ENCODE peak calls at places on chromosomes 1 and 21, in four cellular contexts. One of them, this sample, is unnamed.

GRCh38 chr1:217506878-217507277 is 124.0 kb downstream of the GPATCH2 start:
- DNase-seq in WTC11: no peak
- DNase-seq in kidney: no peak
- DNase-seq in AG09309: no peak
- DNase-seq in this sample: no peak

GRCh38 chr1:79040424-79041089 is 34.0 kb upstream of the ADGRL4 start:
- DNase-seq in WTC11: no peak
- DNase-seq in kidney: no peak
- DNase-seq in AG09309: no peak
- DNase-seq in this sample: no peak

GRCh38 chr1:207454046-207454964 is at the start of gene CR2:
- DNase-seq in kidney: peak
- DNase-seq in WTC11: peak
- DNase-seq in AG09309: no peak
- DNase-seq in this sample: peak

GRCh38 chr1:198253259-198253658 is 96.5 kb downstream of the NEK7 start:
- DNase-seq in kidney: no peak
- DNase-seq in WTC11: no peak
- DNase-seq in AG09309: no peak
- DNase-seq in this sample: no peak

GRCh38 chr1:99860703-99861102 is 10.5 kb downstream of the AGL start:
- DNase-seq in AG09309: no peak
- DNase-seq in kidney: no peak
- DNase-seq in WTC11: no peak
- DNase-seq in this sample: no peak

GRCh38 chr1:167714851-167715652 is 6.7 kb upstream of the MPZL1 start:
- DNase-seq in AG09309: peak
- DNase-seq in kidney: peak
- DNase-seq in WTC11: peak
- DNase-seq in this sample: peak

GRCh38 chr1:200444478-200444877 is 34.6 kb upstream of the ZNF281 start:
- DNase-seq in AG09309: no peak
- DNase-seq in kidney: no peak
- DNase-seq in WTC11: no peak
- DNase-seq in this sample: no peak

GRCh38 chr1:170397061-170397460 is 134.9 kb upstream of the GORAB start:
- DNase-seq in kidney: no peak
- DNase-seq in AG09309: no peak
- DNase-seq in WTC11: no peak
- DNase-seq in this sample: no peak

GRCh38 chr1:53449026-53449425 is 10.2 kb upstream of the DMRTB1 start:
- DNase-seq in kidney: no peak
- DNase-seq in WTC11: no peak
- DNase-seq in AG09309: peak
- DNase-seq in this sample: no peak

GRCh38 chr1:9184749-9185148 is 49.8 kb upstream of the H6PD start:
- DNase-seq in kidney: no peak
- DNase-seq in WTC11: no peak
- DNase-seq in AG09309: no peak
- DNase-seq in this sample: no peak

GRCh38 chr1:180343931-180344406 is 113.9 kb downstream of the LHX4 start:
- DNase-seq in AG09309: no peak
- DNase-seq in WTC11: no peak
- DNase-seq in kidney: no peak
- DNase-seq in this sample: no peak

GRCh38 chr21:38955495-38955894 is 149.8 kb downstream of the ETS2 start:
- DNase-seq in kidney: no peak
- DNase-seq in AG09309: no peak
- DNase-seq in WTC11: no peak
- DNase-seq in this sample: no peak

GRCh38 chr1:229563701-229564100 is 5.2 kb upstream of the ABCB10 start:
- DNase-seq in kidney: no peak
- DNase-seq in AG09309: no peak
- DNase-seq in WTC11: no peak
- DNase-seq in this sample: no peak

GRCh38 chr1:55057956-55058298 is 18.6 kb downstream of the PCSK9 start:
- DNase-seq in AG09309: no peak
- DNase-seq in WTC11: no peak
- DNase-seq in kidney: no peak
- DNase-seq in this sample: no peak

GRCh38 chr1:94578856-94579255 is 37.3 kb upstream of the F3 start:
- DNase-seq in kidney: no peak
- DNase-seq in WTC11: no peak
- DNase-seq in AG09309: no peak
- DNase-seq in this sample: no peak

GRCh38 chr1:11858158-11858557 is 587 bp downstream of the NPPB start:
- DNase-seq in kidney: peak
- DNase-seq in WTC11: no peak
- DNase-seq in AG09309: no peak
- DNase-seq in this sample: no peak

GRCh38 chr1:239719642-239720258 is 333.4 kb downstream of the CHRM3 start:
- DNase-seq in AG09309: no peak
- DNase-seq in kidney: no peak
- DNase-seq in WTC11: no peak
- DNase-seq in this sample: no peak

GRCh38 chr1:212281589-212281988 is 3.6 kb upstream of the PPP2R5A start:
- DNase-seq in WTC11: no peak
- DNase-seq in AG09309: no peak
- DNase-seq in kidney: no peak
- DNase-seq in this sample: no peak

GRCh38 chr1:16478091-16478490 is 36.0 kb downstream of the RNU1-1 start:
- DNase-seq in kidney: no peak
- DNase-seq in AG09309: no peak
- DNase-seq in WTC11: no peak
- DNase-seq in this sample: peak

GRCh38 chr1:3451994-3452865 is 2.2 kb upstream of the ARHGEF16 start:
- DNase-seq in AG09309: no peak
- DNase-seq in kidney: peak
- DNase-seq in WTC11: no peak
- DNase-seq in this sample: no peak

GRCh38 chr21:43657355-43658093 is 1.8 kb downstream of the HSF2BP start:
- DNase-seq in WTC11: no peak
- DNase-seq in AG09309: no peak
- DNase-seq in kidney: peak
- DNase-seq in this sample: no peak

GRCh38 chr21:35697321-35697808 is 363.0 kb downstream of the SETD4 start:
- DNase-seq in AG09309: no peak
- DNase-seq in kidney: peak
- DNase-seq in WTC11: no peak
- DNase-seq in this sample: peak

GRCh38 chr1:67791686-67792475 is 41.4 kb downstream of the GNG12 start:
- DNase-seq in AG09309: peak
- DNase-seq in kidney: no peak
- DNase-seq in WTC11: no peak
- DNase-seq in this sample: no peak

GRCh38 chr1:114725230-114725629 is 8.7 kb upstream of the NRAS start:
- DNase-seq in AG09309: no peak
- DNase-seq in WTC11: no peak
- DNase-seq in kidney: no peak
- DNase-seq in this sample: no peak

GRCh38 chr1:20587639-20588017 is 1.3 kb upstream of the CDA start:
- DNase-seq in kidney: no peak
- DNase-seq in AG09309: no peak
- DNase-seq in WTC11: no peak
- DNase-seq in this sample: no peak

GRCh38 chr1:236724049-236724448 is 37.8 kb downstream of the ACTN2 start:
- DNase-seq in kidney: no peak
- DNase-seq in AG09309: no peak
- DNase-seq in WTC11: no peak
- DNase-seq in this sample: no peak

GRCh38 chr1:51301152-51301843 is 29.1 kb downstream of the TTC39A start:
- DNase-seq in WTC11: no peak
- DNase-seq in AG09309: no peak
- DNase-seq in kidney: no peak
- DNase-seq in this sample: peak

GRCh38 chr1:89547563-89548485 is 23.2 kb downstream of the LRRC8B start:
- DNase-seq in kidney: no peak
- DNase-seq in AG09309: peak
- DNase-seq in WTC11: no peak
- DNase-seq in this sample: no peak

GRCh38 chr1:180887841-180888240 is 24.9 kb upstream of the KIAA1614 start:
- DNase-seq in WTC11: no peak
- DNase-seq in kidney: no peak
- DNase-seq in AG09309: no peak
- DNase-seq in this sample: no peak

GRCh38 chr21:30567617-30568016 is 6.5 kb upstream of the KRTAP19-7 start:
- DNase-seq in AG09309: no peak
- DNase-seq in kidney: no peak
- DNase-seq in WTC11: no peak
- DNase-seq in this sample: no peak

GRCh38 chr1:34270181-34270580 is 93.5 kb downstream of the C1orf94 start:
- DNase-seq in WTC11: no peak
- DNase-seq in kidney: no peak
- DNase-seq in AG09309: no peak
- DNase-seq in this sample: no peak

GRCh38 chr1:30476911-30477459 is 246.4 kb downstream of the MATN1 start:
- DNase-seq in WTC11: no peak
- DNase-seq in AG09309: no peak
- DNase-seq in kidney: no peak
- DNase-seq in this sample: peak

GRCh38 chr1:114208659-114209215 is 55.1 kb upstream of the SYT6 start:
- DNase-seq in WTC11: no peak
- DNase-seq in AG09309: no peak
- DNase-seq in kidney: no peak
- DNase-seq in this sample: no peak

GRCh38 chr1:238546118-238546517 is 655.4 kb upstream of the ZP4 start:
- DNase-seq in WTC11: no peak
- DNase-seq in kidney: no peak
- DNase-seq in AG09309: no peak
- DNase-seq in this sample: no peak

GRCh38 chr1:218330043-218330623 is 15.0 kb upstream of the TGFB2 start:
- DNase-seq in kidney: no peak
- DNase-seq in WTC11: no peak
- DNase-seq in AG09309: no peak
- DNase-seq in this sample: no peak

GRCh38 chr1:35447278-35447677 is 109.9 kb downstream of the KIAA0319L start:
- DNase-seq in kidney: no peak
- DNase-seq in AG09309: no peak
- DNase-seq in WTC11: no peak
- DNase-seq in this sample: no peak

GRCh38 chr1:35443768-35444518 is 113.3 kb downstream of the KIAA0319L start:
- DNase-seq in kidney: no peak
- DNase-seq in AG09309: no peak
- DNase-seq in WTC11: no peak
- DNase-seq in this sample: no peak

GRCh38 chr1:35441926-35442579 is 115.2 kb downstream of the KIAA0319L start:
- DNase-seq in WTC11: no peak
- DNase-seq in AG09309: no peak
- DNase-seq in kidney: no peak
- DNase-seq in this sample: no peak

GRCh38 chr1:35442737-35443136 is 114.5 kb downstream of the KIAA0319L start:
- DNase-seq in kidney: no peak
- DNase-seq in WTC11: no peak
- DNase-seq in AG09309: no peak
- DNase-seq in this sample: no peak

GRCh38 chr1:35444519-35444774 is 112.8 kb downstream of the KIAA0319L start:
- DNase-seq in AG09309: no peak
- DNase-seq in kidney: no peak
- DNase-seq in WTC11: no peak
- DNase-seq in this sample: no peak
- TF ChIP-seq CTCF in AG09309: no peak
- TF ChIP-seq CTCF in kidney: no peak
- TF ChIP-seq CTCF in WTC11: no peak
- TF ChIP-seq CTCF in this sample: no peak

DNA sequence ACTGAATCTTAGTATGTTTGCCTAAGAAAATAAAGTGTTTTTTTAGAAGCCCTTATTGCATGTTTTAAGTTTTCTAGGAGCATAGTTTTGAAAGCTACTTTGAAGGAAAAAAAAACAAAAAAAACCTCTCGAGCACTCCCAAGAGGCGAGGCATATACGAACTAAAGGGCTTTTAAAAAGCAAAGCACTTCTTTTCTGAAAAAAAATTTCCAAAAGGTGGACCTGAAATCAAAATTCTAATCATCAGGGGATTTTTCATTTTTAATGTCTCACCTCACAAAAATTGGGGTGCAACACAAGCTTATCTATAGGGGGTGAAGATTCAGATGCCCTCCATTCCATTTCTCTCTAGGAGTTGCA is 594 bp downstream of the GLMN start:
- DNase-seq in WTC11: no peak
- DNase-seq in kidney: no peak
- DNase-seq in AG09309: no peak
- DNase-seq in this sample: no peak
- TF ChIP-seq CTCF in WTC11: no peak
- TF ChIP-seq CTCF in kidney: no peak
- TF ChIP-seq CTCF in AG09309: peak
- TF ChIP-seq CTCF in this sample: no peak

GRCh38 chr21:14382486-14382834 is 486 bp downstream of the HSPA13 start:
- DNase-seq in AG09309: no peak
- DNase-seq in WTC11: peak
- DNase-seq in kidney: no peak
- DNase-seq in this sample: no peak

GRCh38 chr21:14384453-14384852 is 1.5 kb upstream of the HSPA13 start:
- DNase-seq in AG09309: no peak
- DNase-seq in WTC11: no peak
- DNase-seq in kidney: no peak
- DNase-seq in this sample: no peak

GRCh38 chr21:14388282-14388681 is 5.3 kb upstream of the HSPA13 start:
- DNase-seq in kidney: no peak
- DNase-seq in AG09309: no peak
- DNase-seq in WTC11: no peak
- DNase-seq in this sample: no peak

GRCh38 chr21:14383596-14384210 is 757 bp upstream of the HSPA13 start:
- DNase-seq in kidney: no peak
- DNase-seq in AG09309: no peak
- DNase-seq in WTC11: no peak
- DNase-seq in this sample: no peak

GRCh38 chr21:14382835-14383595 is at the start of gene HSPA13:
- DNase-seq in WTC11: peak
- DNase-seq in kidney: peak
- DNase-seq in AG09309: peak
- DNase-seq in this sample: peak
- TF ChIP-seq CTCF in WTC11: no peak
- TF ChIP-seq CTCF in kidney: no peak
- TF ChIP-seq CTCF in AG09309: no peak
- TF ChIP-seq CTCF in this sample: no peak

GRCh38 chr1:178060789-178061556 is 32.9 kb upstream of the RASAL2 start:
- DNase-seq in kidney: no peak
- DNase-seq in AG09309: peak
- DNase-seq in WTC11: peak
- DNase-seq in this sample: no peak
- TF ChIP-seq CTCF in kidney: no peak
- TF ChIP-seq CTCF in AG09309: no peak
- TF ChIP-seq CTCF in WTC11: no peak
- TF ChIP-seq CTCF in this sample: no peak

GRCh38 chr1:224687465-224687864 is 71.3 kb downstream of the CNIH3 start:
- DNase-seq in AG09309: no peak
- DNase-seq in WTC11: no peak
- DNase-seq in kidney: no peak
- DNase-seq in this sample: no peak
- TF ChIP-seq CTCF in AG09309: no peak
- TF ChIP-seq CTCF in WTC11: no peak
- TF ChIP-seq CTCF in kidney: no peak
- TF ChIP-seq CTCF in this sample: no peak

GRCh38 chr1:6547301-6547700 is 7.0 kb downstream of the NOL9 start:
- DNase-seq in AG09309: no peak
- DNase-seq in WTC11: no peak
- DNase-seq in kidney: no peak
- DNase-seq in this sample: no peak
- TF ChIP-seq CTCF in AG09309: no peak
- TF ChIP-seq CTCF in WTC11: no peak
- TF ChIP-seq CTCF in kidney: no peak
- TF ChIP-seq CTCF in this sample: no peak

This sample was measured in upper lobe of right lung.